ENCODE peak calls at places on chromosomes 11 and 22, in seven cellular contexts. One of them, this sample, is unnamed.

GRCh38 chr11:126405374-126405773 is 49.9 kb downstream of the ST3GAL4 start:
- DNase-seq in HCT116: peak; percentile 12
- DNase-seq in endothelial cell of umbilical vein: no peak
- DNase-seq in K562: no peak
- DNase-seq in HepG2: no peak
- DNase-seq in H1: no peak
- DNase-seq in GM12878: no peak
- DNase-seq in this sample: no peak

GRCh38 chr11:67463680-67464410 is 5.2 kb downstream of the TMEM134 start:
- DNase-seq in HCT116: peak; percentile 73
- DNase-seq in endothelial cell of umbilical vein: no peak
- DNase-seq in K562: peak; percentile 73
- DNase-seq in HepG2: peak; percentile 52
- DNase-seq in H1: no peak
- DNase-seq in GM12878: no peak
- DNase-seq in this sample: no peak

GRCh38 chr22:33519974-33520903 is 400.0 kb downstream of the LARGE1 start:
- DNase-seq in HCT116: no peak
- DNase-seq in endothelial cell of umbilical vein: no peak
- DNase-seq in K562: no peak
- DNase-seq in HepG2: no peak
- DNase-seq in H1: no peak
- DNase-seq in GM12878: no peak
- DNase-seq in this sample: no peak

GRCh38 chr11:119373917-119374631 is 7.4 kb downstream of the USP2 start:
- DNase-seq in HCT116: no peak
- DNase-seq in endothelial cell of umbilical vein: peak; percentile 79
- DNase-seq in K562: peak; percentile 63
- DNase-seq in HepG2: peak; percentile 74
- DNase-seq in H1: no peak
- DNase-seq in GM12878: no peak
- DNase-seq in this sample: peak; percentile 34

GRCh38 chr11:21514298-21514697 is 678.6 kb upstream of the ANO5 start:
- DNase-seq in HCT116: no peak
- DNase-seq in endothelial cell of umbilical vein: no peak
- DNase-seq in K562: no peak
- DNase-seq in HepG2: peak; percentile 1
- DNase-seq in H1: no peak
- DNase-seq in GM12878: no peak
- DNase-seq in this sample: no peak

GRCh38 chr11:765025-765801 is 12.1 kb downstream of the GATD1 start:
- DNase-seq in HCT116: peak; percentile 47
- DNase-seq in endothelial cell of umbilical vein: peak; percentile 53
- DNase-seq in K562: peak; percentile 59
- DNase-seq in HepG2: peak; percentile 35
- DNase-seq in H1: no peak
- DNase-seq in GM12878: no peak
- DNase-seq in this sample: no peak

GRCh38 chr11:133202816-133203215 is 329.5 kb downstream of the OPCML start:
- DNase-seq in HCT116: no peak
- DNase-seq in endothelial cell of umbilical vein: no peak
- DNase-seq in K562: no peak
- DNase-seq in HepG2: no peak
- DNase-seq in H1: no peak
- DNase-seq in GM12878: no peak
- DNase-seq in this sample: no peak

GRCh38 chr11:130490682-130491449 is 42.4 kb downstream of the ADAMTS15 start:
- DNase-seq in HCT116: no peak
- DNase-seq in endothelial cell of umbilical vein: no peak
- DNase-seq in K562: no peak
- DNase-seq in HepG2: no peak
- DNase-seq in H1: no peak
- DNase-seq in GM12878: no peak
- DNase-seq in this sample: no peak

GRCh38 chr11:126189109-126189929 is 22.1 kb downstream of the RPUSD4 start:
- DNase-seq in HCT116: no peak
- DNase-seq in endothelial cell of umbilical vein: no peak
- DNase-seq in K562: no peak
- DNase-seq in HepG2: peak; percentile 94
- DNase-seq in H1: no peak
- DNase-seq in GM12878: peak; percentile 52
- DNase-seq in this sample: no peak

GRCh38 chr11:122293298-122294023 is 177.4 kb upstream of the BLID start:
- DNase-seq in HCT116: no peak
- DNase-seq in endothelial cell of umbilical vein: no peak
- DNase-seq in K562: no peak
- DNase-seq in HepG2: no peak
- DNase-seq in H1: no peak
- DNase-seq in GM12878: no peak
- DNase-seq in this sample: no peak

GRCh38 chr22:33380789-33381530 is 322.8 kb upstream of the SYN3 start:
- DNase-seq in HCT116: no peak
- DNase-seq in endothelial cell of umbilical vein: no peak
- DNase-seq in K562: no peak
- DNase-seq in HepG2: no peak
- DNase-seq in H1: no peak
- DNase-seq in GM12878: peak; percentile 11
- DNase-seq in this sample: no peak

GRCh38 chr11:107427569-107428180 is 29.9 kb downstream of the CWF19L2 start:
- DNase-seq in HCT116: no peak
- DNase-seq in endothelial cell of umbilical vein: peak; percentile 32
- DNase-seq in K562: no peak
- DNase-seq in HepG2: peak; percentile 25
- DNase-seq in H1: no peak
- DNase-seq in GM12878: no peak
- DNase-seq in this sample: no peak

GRCh38 chr11:31856248-31856647 is 45.1 kb upstream of the PAX6 start:
- DNase-seq in HCT116: no peak
- DNase-seq in endothelial cell of umbilical vein: no peak
- DNase-seq in K562: no peak
- DNase-seq in HepG2: no peak
- DNase-seq in H1: no peak
- DNase-seq in GM12878: no peak
- DNase-seq in this sample: no peak

GRCh38 chr11:63893355-63893754 is 23.6 kb downstream of the RCOR2 start:
- DNase-seq in HCT116: no peak
- DNase-seq in endothelial cell of umbilical vein: no peak
- DNase-seq in K562: no peak
- DNase-seq in HepG2: no peak
- DNase-seq in H1: no peak
- DNase-seq in GM12878: no peak
- DNase-seq in this sample: no peak

GRCh38 chr11:44766972-44767278 is 40.2 kb downstream of the TSPAN18 start:
- DNase-seq in HCT116: no peak
- DNase-seq in endothelial cell of umbilical vein: no peak
- DNase-seq in K562: no peak
- DNase-seq in HepG2: no peak
- DNase-seq in H1: no peak
- DNase-seq in GM12878: no peak
- DNase-seq in this sample: no peak

GRCh38 chr22:37065149-37065548 is 13.6 kb downstream of the KCTD17 start:
- DNase-seq in HCT116: no peak
- DNase-seq in endothelial cell of umbilical vein: no peak
- DNase-seq in K562: no peak
- DNase-seq in HepG2: no peak
- DNase-seq in H1: no peak
- DNase-seq in GM12878: no peak
- DNase-seq in this sample: no peak

GRCh38 chr11:33773399-33774355 is 643 bp downstream of the FBXO3 start:
- DNase-seq in HCT116: no peak
- DNase-seq in endothelial cell of umbilical vein: peak; percentile 40
- DNase-seq in K562: peak; percentile 83
- DNase-seq in HepG2: peak; percentile 6
- DNase-seq in H1: no peak
- DNase-seq in GM12878: no peak
- DNase-seq in this sample: no peak

GRCh38 chr11:121596195-121597145 is 143.7 kb upstream of the SORL1-AS1 start:
- DNase-seq in HCT116: no peak
- DNase-seq in endothelial cell of umbilical vein: no peak
- DNase-seq in K562: no peak
- DNase-seq in HepG2: no peak
- DNase-seq in H1: no peak
- DNase-seq in GM12878: no peak
- DNase-seq in this sample: no peak

GRCh38 chr22:17232406-17232805 is 13.2 kb upstream of the ADA2 start:
- DNase-seq in HCT116: no peak
- DNase-seq in endothelial cell of umbilical vein: no peak
- DNase-seq in K562: peak; percentile 8
- DNase-seq in HepG2: no peak
- DNase-seq in H1: no peak
- DNase-seq in GM12878: no peak
- DNase-seq in this sample: no peak

GRCh38 chr11:128422576-128423370 is 164.6 kb downstream of the ETS1 start:
- DNase-seq in HCT116: no peak
- DNase-seq in endothelial cell of umbilical vein: no peak
- DNase-seq in K562: no peak
- DNase-seq in HepG2: no peak
- DNase-seq in H1: no peak
- DNase-seq in GM12878: no peak
- DNase-seq in this sample: no peak

GRCh38 chr11:71432761-71433647 is 15.2 kb downstream of the DHCR7 start:
- DNase-seq in HCT116: no peak
- DNase-seq in endothelial cell of umbilical vein: no peak
- DNase-seq in K562: no peak
- DNase-seq in HepG2: no peak
- DNase-seq in H1: no peak
- DNase-seq in GM12878: no peak
- DNase-seq in this sample: no peak

GRCh38 chr11:121722431-121723256 is 269.9 kb upstream of the SORL1-AS1 start:
- DNase-seq in HCT116: no peak
- DNase-seq in endothelial cell of umbilical vein: peak; percentile 94
- DNase-seq in K562: no peak
- DNase-seq in HepG2: peak; percentile 87
- DNase-seq in H1: peak; percentile 33
- DNase-seq in GM12878: no peak
- DNase-seq in this sample: no peak

GRCh38 chr11:20197881-20198280 is 37.6 kb upstream of the DBX1 start:
- DNase-seq in HCT116: no peak
- DNase-seq in endothelial cell of umbilical vein: no peak
- DNase-seq in K562: no peak
- DNase-seq in HepG2: no peak
- DNase-seq in H1: no peak
- DNase-seq in GM12878: peak; percentile 40
- DNase-seq in this sample: no peak

GRCh38 chr11:61820174-61820573 is 3.4 kb upstream of the FADS1 start:
- DNase-seq in HCT116: no peak
- DNase-seq in endothelial cell of umbilical vein: no peak
- DNase-seq in K562: no peak
- DNase-seq in HepG2: peak; percentile 33
- DNase-seq in H1: no peak
- DNase-seq in GM12878: no peak
- DNase-seq in this sample: no peak

GRCh38 chr22:46869848-46870441 is 107.5 kb downstream of the TBC1D22A start:
- DNase-seq in HCT116: no peak
- DNase-seq in endothelial cell of umbilical vein: no peak
- DNase-seq in K562: no peak
- DNase-seq in HepG2: peak; percentile 24
- DNase-seq in H1: no peak
- DNase-seq in GM12878: no peak
- DNase-seq in this sample: no peak
- TF ChIP-seq POLR2AphosphoS5 in HCT116: no peak
- TF ChIP-seq POLR2AphosphoS5 in endothelial cell of umbilical vein: no peak
- TF ChIP-seq POLR2AphosphoS5 in K562: no peak
- TF ChIP-seq POLR2AphosphoS5 in HepG2: no peak
- TF ChIP-seq POLR2AphosphoS5 in H1: no peak
- TF ChIP-seq POLR2AphosphoS5 in GM12878: no peak
- TF ChIP-seq POLR2AphosphoS5 in this sample: no peak

DNA sequence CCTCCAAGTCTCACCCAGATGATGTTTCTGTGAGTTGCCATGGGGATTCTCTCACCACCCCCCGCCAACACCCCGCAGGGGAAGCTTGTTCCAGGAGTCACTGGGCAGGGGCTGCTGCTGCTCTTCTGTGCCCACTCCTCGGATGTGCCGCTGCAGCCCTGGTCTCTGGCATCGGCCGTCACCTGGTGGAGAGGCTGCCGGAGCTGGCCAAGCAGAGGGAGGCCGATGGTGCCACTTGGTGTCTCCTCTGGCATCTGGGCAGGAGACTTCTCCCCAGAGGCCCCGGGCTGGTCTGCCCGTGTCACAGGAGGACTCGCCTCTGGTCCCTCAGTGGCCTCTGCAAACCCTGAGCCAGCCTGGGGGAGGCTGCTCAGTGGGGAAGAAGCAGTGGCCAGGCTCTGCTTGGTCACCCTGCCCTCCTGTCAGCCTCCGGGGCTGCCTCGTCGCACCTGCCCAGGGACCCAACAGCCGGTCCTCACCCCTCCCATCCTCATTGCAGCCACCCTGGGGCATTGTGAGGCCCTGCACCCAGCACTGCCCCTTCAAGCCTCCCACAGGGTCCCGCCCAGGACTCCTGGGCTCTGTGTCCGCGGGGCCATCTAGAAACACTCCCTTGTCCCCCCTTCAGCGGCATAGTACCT is 420 bp upstream of the ADORA2A start:
- DNase-seq in HCT116: no peak
- DNase-seq in endothelial cell of umbilical vein: no peak
- DNase-seq in K562: no peak
- DNase-seq in HepG2: no peak
- DNase-seq in H1: no peak
- DNase-seq in GM12878: no peak
- DNase-seq in this sample: no peak
- H3K9ac ChIP-seq in HCT116: no peak overlapping the region
- H3K9ac ChIP-seq in endothelial cell of umbilical vein: no peak overlapping the region
- H3K9ac ChIP-seq in K562: no peak overlapping the region
- H3K9ac ChIP-seq in HepG2: no peak overlapping the region
- H3K9ac ChIP-seq in H1: no peak overlapping the region
- H3K9ac ChIP-seq in GM12878: peak overlapping the region; percentile 73
- H3K9ac ChIP-seq in this sample: no peak overlapping the region

DNA sequence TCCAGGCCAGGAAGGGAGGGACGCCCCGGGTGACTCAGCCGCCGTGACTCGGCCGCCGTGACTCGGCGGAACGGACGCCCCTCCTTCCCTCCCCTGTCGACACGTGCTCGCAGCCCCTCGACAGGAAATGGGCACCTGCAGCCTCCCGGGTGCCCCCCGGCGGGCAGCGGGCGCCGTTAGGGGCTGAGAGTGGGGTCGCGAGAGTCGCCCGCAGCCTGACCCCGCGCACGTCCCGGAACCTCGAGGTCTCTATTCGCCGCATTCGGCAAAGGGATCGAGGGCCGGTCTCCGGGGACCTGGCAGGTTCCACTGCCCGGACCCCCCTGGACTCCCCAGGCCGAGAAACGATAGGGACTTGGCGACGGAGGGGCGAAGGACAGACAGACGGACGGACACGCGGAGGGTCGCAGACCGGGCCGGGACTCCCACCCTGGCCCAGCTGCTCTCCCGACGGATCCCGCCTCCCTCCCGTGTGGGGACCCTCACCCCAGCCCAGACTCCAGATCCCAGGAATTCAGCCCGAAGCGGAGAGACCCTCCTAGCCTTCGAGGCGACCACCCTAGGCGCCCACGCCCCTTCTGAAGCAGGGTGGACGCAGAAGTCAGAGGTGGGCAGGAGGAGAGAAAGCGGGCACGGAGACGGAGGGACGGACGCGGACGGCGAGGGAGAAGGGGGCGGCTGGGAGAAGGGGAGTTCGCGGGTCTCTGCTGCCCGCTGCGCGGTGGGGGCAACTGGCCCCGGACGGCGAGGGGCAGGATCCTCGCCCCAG is 648 bp downstream of the FOSL1 start:
- DNase-seq in HCT116: no peak
- DNase-seq in endothelial cell of umbilical vein: peak; percentile 73
- DNase-seq in K562: peak; percentile 81
- DNase-seq in HepG2: peak; percentile 58
- DNase-seq in H1: no peak
- DNase-seq in GM12878: no peak
- DNase-seq in this sample: no peak
- TF ChIP-seq EZH2 in HCT116: no peak
- TF ChIP-seq EZH2 in endothelial cell of umbilical vein: no peak
- TF ChIP-seq EZH2 in K562: no peak
- TF ChIP-seq EZH2 in HepG2: no peak
- TF ChIP-seq EZH2 in H1: peak; percentile 68
- TF ChIP-seq EZH2 in GM12878: no peak
- TF ChIP-seq EZH2 in this sample: no peak

GRCh38 chr11:123654566-123655081 is at the start of gene SCN3B:
- DNase-seq in HCT116: no peak
- DNase-seq in endothelial cell of umbilical vein: peak; percentile 84
- DNase-seq in K562: peak; percentile 94
- DNase-seq in HepG2: peak; percentile 24
- DNase-seq in H1: no peak
- DNase-seq in GM12878: no peak
- DNase-seq in this sample: no peak
- TF ChIP-seq POLR2AphosphoS5 in HCT116: no peak
- TF ChIP-seq POLR2AphosphoS5 in endothelial cell of umbilical vein: no peak
- TF ChIP-seq POLR2AphosphoS5 in K562: no peak
- TF ChIP-seq POLR2AphosphoS5 in HepG2: no peak
- TF ChIP-seq POLR2AphosphoS5 in H1: peak; percentile 27
- TF ChIP-seq POLR2AphosphoS5 in GM12878: no peak
- TF ChIP-seq POLR2AphosphoS5 in this sample: no peak